ENCODE peak calls at places on chromosome 10, in nine cellular contexts. K, M, S, H, Q, J, Y, T and X are unnamed samples.

GRCh38 chr10:102122450-102122849 is 2.3 kb upstream of the LDB1 start:
- DNase-seq in M (no peak), S (no peak), T (no peak), Y (no peak), K (no peak), J (no peak), H (no peak), Q (no peak), X (no peak)

GRCh38 chr10:69318087-69318996 is 40.0 kb downstream of the HK1 start:
- DNase-seq in H (peak), T (peak), Q (peak), J (peak), M (peak), K (peak), S (peak), Y (peak), X (peak)

GRCh38 chr10:17225823-17226222 is 2.2 kb upstream of the VIM start:
- DNase-seq in T (no peak), H (no peak), M (no peak), J (no peak), S (no peak), K (no peak), Q (no peak), Y (no peak), X (no peak)

GRCh38 chr10:8042864-8043568 is 11.5 kb upstream of the GATA3 start:
- DNase-seq in J (peak), M (no peak), T (no peak), Q (no peak), Y (no peak), S (no peak), K (no peak), H (no peak), X (no peak)

GRCh38 chr10:1605121-1605520 is 132.2 kb downstream of the ADARB2 start:
- DNase-seq in S (no peak), J (no peak), Y (no peak), K (no peak), T (no peak), H (no peak), M (no peak), Q (no peak), X (no peak)

GRCh38 chr10:122648599-122649428 is 50.8 kb downstream of the C10orf120 start:
- DNase-seq in H (peak), J (no peak), M (peak), K (peak), Y (no peak), T (peak), Q (no peak), S (peak), X (peak)

GRCh38 chr10:37871568-37872251 is 14.3 kb upstream of the ZNF248 start:
- DNase-seq in Q (no peak), T (no peak), K (no peak), Y (no peak), J (no peak), M (no peak), S (no peak), H (no peak), X (no peak)

GRCh38 chr10:14296081-14296709 is 34.5 kb downstream of the FRMD4A start:
- DNase-seq in Y (no peak), K (peak), M (peak), Q (no peak), S (no peak), J (no peak), H (no peak), T (peak), X (peak)

GRCh38 chr10:48526371-48526821 is 78.5 kb downstream of the ARHGAP22 start:
- DNase-seq in J (peak), K (peak), T (peak), Y (no peak), M (peak), H (peak), S (no peak), Q (peak), X (peak)

GRCh38 chr10:34124522-34125035 is 690.5 kb downstream of the PARD3 start:
- DNase-seq in Q (no peak), Y (no peak), K (peak), S (no peak), T (peak), H (peak), M (peak), J (no peak), X (peak)

GRCh38 chr10:3115685-3116084 is 48.3 kb downstream of the PFKP start:
- DNase-seq in K (no peak), J (no peak), Y (no peak), Q (no peak), M (no peak), T (no peak), H (no peak), S (no peak), X (no peak)

GRCh38 chr10:119412244-119412750 is 130.2 kb downstream of the RGS10 start:
- DNase-seq in Y (no peak), T (peak), H (peak), S (peak), K (peak), M (no peak), Q (no peak), J (peak), X (peak)

GRCh38 chr10:88091490-88092061 is 228.2 kb downstream of the PTEN start:
- DNase-seq in Y (no peak), M (no peak), H (no peak), S (no peak), T (no peak), K (no peak), Q (no peak), J (no peak), X (no peak)